ENCODE peak calls at places on chromosomes 16 and 17, in nine cellular contexts. D is HCT116, C is GM13976, K is lower leg skin, F is transverse colon, S is AG09319, I is neural crest cell, V is BJ, A is body of pancreas. P is an unnamed sample.

GRCh38 chr17:44881145-44881544 is 18.1 kb downstream of the EFTUD2 start:
- DNase-seq in D (no peak), C (no peak), K (no peak), F (no peak), S (no peak), I (no peak), V (no peak), A (no peak), P (no peak)

GRCh38 chr17:65589321-65589720 is 27.9 kb upstream of the AXIN2 start:
- DNase-seq in D (no peak), C (no peak), K (no peak), F (no peak), S (no peak), I (no peak), V (no peak), A (no peak), P (no peak)

GRCh38 chr17:74737299-74738050 is 419 bp downstream of the RAB37 start:
- DNase-seq in D (peak), C (peak), K (no peak), F (peak), S (no peak), I (no peak), V (no peak), A (no peak), P (peak)

GRCh38 chr17:28570716-28571254 is 539 bp downstream of the PIGS start:
- DNase-seq in D (no peak), C (peak), K (no peak), F (peak), S (no peak), I (peak), V (no peak), A (peak), P (no peak)

GRCh38 chr17:81153340-81153803 is 11.9 kb upstream of the PVALEF start:
- DNase-seq in D (no peak), C (no peak), K (no peak), F (no peak), S (no peak), I (no peak), V (no peak), A (no peak), P (no peak)

GRCh38 chr16:57821149-57821971 is 19.1 kb upstream of the KIFC3 start:
- DNase-seq in D (no peak), C (no peak), K (no peak), F (no peak), S (no peak), I (no peak), V (no peak), A (no peak), P (no peak)

GRCh38 chr17:16477255-16477654 is 14.7 kb downstream of the LRRC75A start:
- DNase-seq in D (peak), C (no peak), K (peak), F (peak), S (peak), I (no peak), V (peak), A (peak), P (no peak)

GRCh38 chr17:35723735-35724134 is 7.7 kb upstream of the RASL10B start:
- DNase-seq in D (no peak), C (no peak), K (no peak), F (no peak), S (no peak), I (no peak), V (no peak), A (no peak), P (no peak)

GRCh38 chr16:77531741-77532140 is 96.9 kb upstream of the ADAMTS18 start:
- DNase-seq in D (no peak), C (no peak), K (no peak), F (no peak), S (peak), I (no peak), V (peak), A (no peak), P (no peak)

GRCh38 chr17:42720996-42721583 is 23.8 kb downstream of the EZH1 start:
- DNase-seq in D (peak), C (peak), K (no peak), F (no peak), S (peak), I (peak), V (no peak), A (peak), P (no peak)

GRCh38 chr17:55155867-55156560 is 108.7 kb upstream of the HLF start:
- DNase-seq in D (no peak), C (no peak), K (no peak), F (no peak), S (no peak), I (no peak), V (no peak), A (no peak), P (no peak)

GRCh38 chr16:80759419-80760162 is 44.8 kb downstream of the CDYL2 start:
- DNase-seq in D (no peak), C (no peak), K (no peak), F (no peak), S (no peak), I (no peak), V (no peak), A (no peak), P (no peak)

DNA sequence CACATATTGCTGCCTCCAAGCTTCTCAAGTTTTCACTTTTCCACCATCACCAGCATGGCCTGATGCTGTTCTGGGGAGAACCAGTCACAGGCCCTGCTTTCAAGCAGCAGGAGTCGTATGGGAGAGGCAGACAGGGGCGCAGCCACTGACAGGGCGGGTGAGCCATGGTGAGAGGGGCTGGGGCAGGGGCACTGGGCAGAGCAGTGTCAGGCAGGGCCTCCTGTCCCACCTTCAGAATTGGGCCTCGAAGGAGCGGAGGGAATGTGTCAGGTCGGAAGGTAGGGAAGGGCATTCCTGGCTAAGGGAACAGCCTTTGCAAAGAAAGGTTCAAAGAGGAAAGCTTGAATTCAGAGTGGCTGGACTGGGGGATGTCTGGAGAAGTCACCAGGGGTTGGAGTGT is 4.9 kb upstream of the MAP2K3 start:
- DNase-seq in D (no peak), C (no peak), K (no peak), F (no peak), S (no peak), I (no peak), V (no peak), A (no peak), P (no peak)
- TF ChIP-seq CTCF in D (no peak), C (no peak), K (no peak), F (no peak), S (no peak), I (no peak), V (no peak), A (no peak), P (no peak)

DNA sequence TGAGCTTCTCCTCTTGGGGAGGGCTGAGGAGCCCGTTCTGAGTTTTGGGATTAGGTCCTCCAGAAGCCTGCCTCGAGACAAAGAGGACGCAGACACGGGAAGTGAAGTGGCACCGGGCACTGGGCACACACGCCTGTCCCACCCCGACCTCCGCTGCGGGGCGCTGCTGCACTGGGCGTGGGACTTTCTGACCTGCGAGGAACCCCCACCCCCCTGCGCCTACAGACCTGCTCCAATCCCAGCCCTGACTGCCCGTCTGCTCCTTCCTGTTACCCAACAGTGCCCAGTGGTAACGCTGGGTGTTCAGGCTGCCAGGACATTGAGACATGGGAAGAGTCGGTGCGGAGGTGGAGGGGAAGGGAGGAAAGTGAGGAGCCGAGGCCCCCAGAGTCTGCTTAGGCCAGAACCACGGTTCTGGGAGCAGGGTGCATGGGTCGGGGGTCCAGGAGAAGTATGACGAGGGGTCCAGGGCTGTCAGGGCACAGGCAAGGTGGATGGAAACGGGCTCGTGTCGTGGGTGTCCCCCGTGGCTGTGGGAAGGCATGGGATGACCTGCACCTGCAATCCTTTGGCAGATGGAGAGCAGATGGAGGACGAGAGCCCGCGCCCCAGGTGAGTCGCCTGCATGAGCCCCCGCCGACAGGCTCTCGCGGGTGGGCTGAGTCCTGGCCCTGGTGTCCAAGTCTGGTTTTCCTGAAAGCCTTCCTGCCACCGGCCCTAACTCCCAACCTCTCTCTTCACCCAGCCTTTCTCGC is 112.0 kb upstream of the CREBBP start:
- DNase-seq in D (no peak), C (no peak), K (no peak), F (no peak), S (no peak), I (no peak), V (no peak), A (no peak), P (no peak)
- TF ChIP-seq CTCF in D (no peak), C (no peak), K (no peak), F (no peak), S (no peak), I (no peak), V (no peak), A (no peak), P (no peak)

DNA sequence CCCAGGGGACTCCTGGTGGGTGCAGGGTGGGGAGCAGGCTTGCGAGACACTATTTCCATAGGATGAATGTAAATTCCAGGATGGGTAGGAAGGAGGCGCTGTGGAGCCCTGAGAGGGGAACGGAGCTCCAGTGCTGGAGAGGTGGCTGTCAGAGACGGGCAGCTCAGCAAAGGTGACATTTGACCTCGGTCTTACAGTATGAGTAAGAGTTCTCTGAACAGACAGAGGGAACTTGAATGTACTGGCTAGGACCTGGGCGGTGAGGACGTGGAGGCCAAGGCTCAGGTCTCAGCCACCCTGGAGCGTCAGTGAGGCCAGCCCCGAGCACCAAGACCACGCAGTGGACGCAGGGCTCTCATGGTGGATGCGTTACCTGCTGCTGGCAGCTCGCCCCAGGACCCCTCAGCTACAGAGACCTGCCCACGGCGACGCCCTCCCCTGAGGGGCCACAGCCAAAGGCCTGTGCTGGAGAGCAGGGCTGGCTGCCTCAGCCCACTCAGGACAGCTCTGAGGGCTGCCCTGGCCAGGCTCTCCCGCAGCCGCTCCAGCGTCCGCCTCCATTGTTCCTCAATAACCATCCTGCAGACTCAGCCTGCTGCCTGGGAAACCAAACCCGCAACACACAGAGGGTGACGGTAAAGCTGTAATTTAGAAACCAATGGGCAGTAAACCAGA is 65.9 kb upstream of the TNRC6C start:
- DNase-seq in D (peak), C (no peak), K (no peak), F (no peak), S (no peak), I (peak), V (no peak), A (no peak), P (no peak)
- TF ChIP-seq CTCF in D (peak), C (no peak), K (no peak), F (no peak), S (no peak), I (peak), V (peak), A (no peak), P (no peak)

DNA sequence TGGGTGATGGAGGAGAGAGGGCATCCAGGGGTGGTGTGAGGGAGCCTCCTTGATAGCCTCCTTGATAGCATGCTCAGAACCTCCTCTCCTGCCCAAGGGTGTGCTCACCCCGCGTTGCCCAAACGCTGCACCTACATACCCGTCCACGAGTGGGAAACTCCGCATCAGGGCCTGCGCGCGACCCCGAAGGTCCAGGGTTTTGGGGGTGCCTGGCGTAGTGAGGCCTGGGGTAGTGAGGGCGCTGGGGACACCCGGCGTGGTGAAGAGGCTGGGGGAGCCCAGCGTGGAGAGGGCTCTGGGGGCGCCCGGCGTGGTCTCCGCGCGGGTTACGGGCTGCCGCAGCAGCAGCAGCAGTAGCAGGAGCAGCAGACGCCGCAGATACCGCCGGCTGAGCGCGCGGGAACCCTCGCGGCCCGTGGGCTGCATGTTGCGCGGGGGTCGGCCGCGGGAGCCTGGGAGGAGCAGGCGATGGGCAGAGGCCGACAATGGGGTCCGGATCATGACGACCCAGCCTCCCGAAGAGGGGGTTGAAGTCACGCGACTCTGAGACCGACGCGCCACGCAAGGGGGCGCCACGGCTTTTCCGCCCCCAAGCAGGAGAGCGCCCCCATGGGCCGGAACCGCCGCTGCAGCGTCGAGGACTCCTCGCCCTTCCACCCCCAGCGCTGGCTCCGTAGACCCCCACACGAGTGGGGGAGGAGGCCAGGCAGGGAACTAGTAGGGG is at the start of gene DPEP3:
- DNase-seq in D (no peak), C (no peak), K (no peak), F (no peak), S (no peak), I (no peak), V (no peak), A (no peak), P (no peak)
- TF ChIP-seq CTCF in D (no peak), C (no peak), K (no peak), F (no peak), S (peak), I (peak), V (peak), A (peak), P (no peak)

GRCh38 chr17:18140648-18141047 is 32.1 kb downstream of the MYO15A start:
- DNase-seq in D (no peak), C (no peak), K (no peak), F (no peak), S (no peak), I (no peak), V (no peak), A (no peak), P (no peak)

GRCh38 chr17:18139949-18140348 is 31.4 kb downstream of the MYO15A start:
- DNase-seq in D (no peak), C (peak), K (no peak), F (no peak), S (no peak), I (no peak), V (no peak), A (no peak), P (no peak)

GRCh38 chr17:18139498-18139897 is 30.9 kb downstream of the MYO15A start:
- DNase-seq in D (no peak), C (no peak), K (no peak), F (no peak), S (no peak), I (no peak), V (no peak), A (no peak), P (no peak)

GRCh38 chr17:18142417-18142816 is 33.9 kb downstream of the MYO15A start:
- DNase-seq in D (no peak), C (no peak), K (no peak), F (no peak), S (no peak), I (no peak), V (no peak), A (no peak), P (no peak)

DNA sequence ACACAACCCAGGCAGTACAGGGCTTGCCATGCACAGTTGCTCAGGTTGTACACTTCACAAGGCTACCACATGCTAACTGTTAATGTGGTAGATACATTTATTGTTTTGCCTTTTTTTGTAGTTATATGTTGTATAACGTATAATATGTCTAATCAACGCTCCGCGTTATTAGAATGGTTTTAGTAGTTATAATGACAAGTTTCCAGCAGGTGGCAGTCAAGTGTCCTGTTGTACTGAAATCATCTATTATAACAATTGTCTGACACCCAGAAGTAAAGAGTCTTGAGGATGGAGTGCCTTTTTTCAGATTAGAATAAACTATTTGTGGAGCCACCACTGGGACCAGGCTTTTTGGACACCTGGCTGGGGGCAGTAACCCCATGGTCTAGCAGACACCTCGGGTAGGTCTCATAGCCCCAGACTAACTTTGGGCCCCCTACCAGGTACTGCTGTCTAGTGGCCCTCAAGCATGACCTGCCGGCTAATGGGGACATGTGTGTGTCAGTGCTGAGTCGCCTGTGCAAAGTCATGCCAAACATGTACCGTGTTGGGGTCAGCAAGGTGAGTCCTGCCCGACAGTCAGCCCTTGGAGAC is 32.8 kb downstream of the MYO15A start:
- DNase-seq in D (no peak), C (peak), K (no peak), F (no peak), S (peak), I (peak), V (no peak), A (peak), P (no peak)
- TF ChIP-seq CTCF in D (peak), C (no peak), K (no peak), F (peak), S (peak), I (peak), V (peak), A (peak), P (peak)

GRCh38 chr16:30721167-30721566 is 22.2 kb downstream of the SRCAP start:
- DNase-seq in D (no peak), C (no peak), K (no peak), F (no peak), S (no peak), I (no peak), V (no peak), A (no peak), P (no peak)

GRCh38 chr16:30721606-30722005 is 22.6 kb downstream of the SRCAP start:
- DNase-seq in D (no peak), C (no peak), K (no peak), F (no peak), S (no peak), I (no peak), V (no peak), A (no peak), P (no peak)

GRCh38 chr16:30722916-30723315 is 23.9 kb downstream of the SRCAP start:
- DNase-seq in D (no peak), C (no peak), K (no peak), F (no peak), S (no peak), I (no peak), V (no peak), A (no peak), P (no peak)

GRCh38 chr16:30723725-30724355 is 24.4 kb upstream of the PHKG2 start:
- DNase-seq in D (no peak), C (no peak), K (no peak), F (no peak), S (no peak), I (no peak), V (no peak), A (no peak), P (no peak)

GRCh38 chr16:30722443-30722842 is 23.5 kb downstream of the SRCAP start:
- DNase-seq in D (no peak), C (no peak), K (no peak), F (no peak), S (no peak), I (no peak), V (no peak), A (no peak), P (no peak)
- TF ChIP-seq CTCF in D (no peak), C (peak), K (no peak), F (no peak), S (no peak), I (no peak), V (no peak), A (peak), P (no peak)

DNA sequence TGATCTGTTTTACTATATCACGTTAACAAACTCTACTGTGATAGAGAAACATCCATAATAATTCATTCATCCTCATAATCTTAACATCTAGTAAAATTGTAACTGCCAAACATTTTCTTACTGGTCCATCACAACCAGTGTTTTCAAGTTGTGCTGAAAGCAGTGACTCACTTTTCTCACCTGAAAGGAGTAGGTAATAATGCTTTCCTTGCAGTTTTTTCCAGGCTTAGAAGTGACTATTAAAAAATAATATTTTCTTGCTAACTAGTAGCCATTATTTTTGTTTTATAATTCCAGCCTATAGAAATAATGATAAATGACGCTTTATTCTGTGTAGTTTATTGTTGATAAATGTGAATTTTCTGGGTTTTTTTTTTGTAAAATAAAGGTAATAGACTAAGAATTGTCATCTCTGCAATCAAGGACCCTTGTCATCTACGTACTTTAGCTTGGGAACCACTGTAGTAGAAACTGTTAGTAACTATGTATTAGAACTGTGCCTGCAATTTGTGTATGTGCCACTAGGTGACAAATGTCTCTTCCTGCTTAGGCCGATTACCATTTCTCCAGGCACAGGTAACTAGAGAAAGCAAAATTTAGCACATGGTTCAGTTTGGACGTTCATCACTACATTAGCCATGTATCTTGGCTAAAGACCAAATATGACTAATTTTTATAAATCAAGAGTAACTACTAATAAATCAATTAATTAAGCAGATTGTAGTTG is 409.4 kb upstream of the ERCC4 start:
- DNase-seq in D (no peak), C (no peak), K (no peak), F (no peak), S (no peak), I (no peak), V (no peak), A (no peak), P (no peak)
- TF ChIP-seq CTCF in D (peak), C (no peak), K (no peak), F (no peak), S (no peak), I (peak), V (no peak), A (no peak), P (no peak)

GRCh38 chr16:74107795-74108610 is 188.6 kb upstream of the PSMD7 start:
- DNase-seq in D (peak), C (peak), K (peak), F (peak), S (no peak), I (peak), V (no peak), A (peak), P (no peak)
- TF ChIP-seq CTCF in D (peak), C (peak), K (no peak), F (peak), S (peak), I (peak), V (peak), A (peak), P (peak)